ENCODE peak calls at places on chromosomes 5 and 9, in eight cellular contexts. I, V, N, K, D, F, E and H are unnamed samples.

GRCh38 chr9:116895956-116896355 is 208.9 kb downstream of the TRIM32 start:
- DNase-seq in I (no peak), V (no peak), N (no peak), K (no peak), D (no peak), F (no peak), E (no peak), H (peak; percentile 3)

GRCh38 chr9:133485531-133486260 is 6.8 kb upstream of the SLC2A6 start:
- DNase-seq in I (no peak), V (no peak), N (no peak), K (no peak), D (no peak), F (no peak), E (no peak), H (no peak)

GRCh38 chr9:120374239-120374638 is 205.7 kb downstream of the CDK5RAP2 start:
- DNase-seq in I (no peak), V (no peak), N (no peak), K (no peak), D (no peak), F (no peak), E (no peak), H (no peak)

GRCh38 chr5:178304761-178305645 is 72.4 kb upstream of the PHYKPL start:
- DNase-seq in I (no peak), V (no peak), N (no peak), K (no peak), D (no peak), F (no peak), E (no peak), H (no peak)

GRCh38 chr9:83070257-83070656 is 7.3 kb upstream of the RASEF start:
- DNase-seq in I (no peak), V (peak; percentile 80), N (no peak), K (no peak), D (no peak), F (no peak), E (peak; percentile 31), H (peak; percentile 62)

GRCh38 chr5:163938595-163938994 is 433.2 kb downstream of the MAT2B start:
- DNase-seq in I (no peak), V (no peak), N (no peak), K (no peak), D (no peak), F (no peak), E (no peak), H (peak; percentile 7)

GRCh38 chr9:69433426-69433825 is 108.4 kb downstream of the ENTREP1 start:
- DNase-seq in I (no peak), V (no peak), N (no peak), K (no peak), D (no peak), F (no peak), E (peak; percentile 71), H (peak; percentile 41)

GRCh38 chr5:170265527-170265926 is 32.0 kb downstream of the LCP2 start:
- DNase-seq in I (no peak), V (no peak), N (no peak), K (no peak), D (peak; percentile 41), F (no peak), E (no peak), H (no peak)

GRCh38 chr9:35920004-35920658 is 10.8 kb downstream of the SPAAR start:
- DNase-seq in I (no peak), V (no peak), N (no peak), K (no peak), D (no peak), F (no peak), E (no peak), H (no peak)

GRCh38 chr5:91007780-91008402 is 375.2 kb downstream of the ARRDC3 start:
- DNase-seq in I (no peak), V (no peak), N (no peak), K (no peak), D (no peak), F (no peak), E (no peak), H (no peak)

GRCh38 chr5:20105915-20106314 is 117.9 kb upstream of the CDH18 start:
- DNase-seq in I (no peak), V (no peak), N (no peak), K (no peak), D (no peak), F (no peak), E (no peak), H (no peak)

GRCh38 chr5:107617052-107617451 is 53.7 kb downstream of the EFNA5 start:
- DNase-seq in I (no peak), V (no peak), N (no peak), K (no peak), D (no peak), F (no peak), E (no peak), H (no peak)

GRCh38 chr9:116370587-116370986 is 217.0 kb downstream of the PAPPA start:
- DNase-seq in I (no peak), V (no peak), N (no peak), K (no peak), D (no peak), F (no peak), E (no peak), H (no peak)

GRCh38 chr9:125433461-125434001 is 171.9 kb downstream of the GAPVD1 start:
- DNase-seq in I (no peak), V (no peak), N (no peak), K (no peak), D (no peak), F (no peak), E (no peak), H (no peak)

GRCh38 chr9:109568089-109568488 is 70.0 kb upstream of the PTPN3 start:
- DNase-seq in I (no peak), V (no peak), N (no peak), K (no peak), D (no peak), F (no peak), E (no peak), H (no peak)

GRCh38 chr5:102583663-102584062 is 84.9 kb upstream of the SLCO6A1 start:
- DNase-seq in I (no peak), V (peak; percentile 38), N (no peak), K (no peak), D (no peak), F (no peak), E (peak; percentile 21), H (peak; percentile 16)

GRCh38 chr9:107480386-107480789 is 9.2 kb downstream of the KLF4 start:
- DNase-seq in I (peak; percentile 57), V (peak; percentile 58), N (no peak), K (no peak), D (no peak), F (no peak), E (peak; percentile 82), H (peak; percentile 81)

GRCh38 chr5:147887026-147887627 is 8.6 kb downstream of the SCGB3A2 start:
- DNase-seq in I (no peak), V (peak; percentile 55), N (no peak), K (no peak), D (no peak), F (no peak), E (peak; percentile 55), H (no peak)

GRCh38 chr9:137454145-137454505 is 5.0 kb downstream of the NSMF start:
- DNase-seq in I (peak; percentile 77), V (no peak), N (no peak), K (no peak), D (peak; percentile 60), F (peak; percentile 71), E (no peak), H (no peak)

GRCh38 chr9:73643379-73644013 is 491.8 kb downstream of the ANXA1 start:
- DNase-seq in I (no peak), V (peak; percentile 78), N (no peak), K (no peak), D (no peak), F (no peak), E (peak; percentile 79), H (peak; percentile 1)

GRCh38 chr5:83467315-83468044 is 4.1 kb upstream of the VCAN start:
- DNase-seq in I (no peak), V (peak; percentile 79), N (no peak), K (no peak), D (peak; percentile 41), F (no peak), E (no peak), H (no peak)

GRCh38 chr5:65161655-65162054 is 320.1 kb downstream of the ADAMTS6 start:
- DNase-seq in I (no peak), V (no peak), N (no peak), K (no peak), D (no peak), F (no peak), E (peak; percentile 49), H (no peak)

GRCh38 chr5:101942321-101942882 is 353.7 kb downstream of the SLCO4C1 start:
- DNase-seq in I (peak; percentile 26), V (peak; percentile 32), N (no peak), K (no peak), D (no peak), F (peak; percentile 25), E (peak; percentile 8), H (no peak)

GRCh38 chr5:140108093-140109049 is 5.5 kb upstream of the PURA start:
- DNase-seq in I (peak; percentile 42), V (no peak), N (peak; percentile 34), K (no peak), D (peak; percentile 24), F (peak; percentile 31), E (peak; percentile 53), H (peak; percentile 27)